ENCODE peak calls at places on chromosomes 12 and 14, in four cellular contexts. W, T, F and E are unnamed samples. For H3K4me1, the result is how much of the 10 kb centered on the place peaks cover.

GRCh38 chr14:57970594-57970993 is 104.7 kb upstream of the SLC35F4 start:
- DNase-seq in T (no peak), F (no peak), W (no peak), E (no peak)

GRCh38 chr12:1668833-1669543 is 21.9 kb upstream of the ADIPOR2 start:
- DNase-seq in W (no peak), T (peak), F (no peak), E (no peak)

GRCh38 chr14:106809615-106810014 is 1283.2 kb downstream of the TMEM121 start:
- DNase-seq in T (no peak), W (no peak), F (no peak), E (no peak)

GRCh38 chr14:65972891-65973290 is 513.3 kb upstream of the CCDC196 start:
- DNase-seq in T (no peak), F (no peak), W (no peak), E (no peak)

GRCh38 chr12:82047480-82047879 is 288.3 kb upstream of the PPFIA2 start:
- DNase-seq in W (no peak), T (no peak), F (peak), E (no peak)

GRCh38 chr14:68282479-68283377 is 463.1 kb downstream of the RAD51B start:
- DNase-seq in W (peak), F (no peak), T (no peak), E (no peak)

GRCh38 chr14:97603201-97603600 is 806.0 kb downstream of the VRK1 start:
- DNase-seq in T (no peak), F (no peak), W (no peak), E (no peak)

GRCh38 chr12:119500209-119500608 is 93.4 kb upstream of the TMEM233 start:
- DNase-seq in T (no peak), W (no peak), F (no peak), E (no peak)

GRCh38 chr14:87869619-87870583 is 123.1 kb downstream of the GALC start:
- DNase-seq in W (no peak), T (no peak), F (peak), E (no peak)

GRCh38 chr14:100825691-100826331 is at the start of gene MEG3:
- DNase-seq in F (peak), W (no peak), T (peak), E (peak)
- H3K4me3 ChIP-seq in F (peak), W (no peak), T (peak), E (no peak)

GRCh38 chr12:89384050-89384749 is 31.9 kb upstream of the DUSP6 start:
- DNase-seq in F (peak), T (peak), W (no peak), E (no peak)
- H3K4me1 ChIP-seq in F (under half), T (under half), W (under half), E (under half)

GRCh38 chr14:22824711-22825359 is 4.9 kb upstream of the MRPL52 start:
- DNase-seq in W (peak), T (no peak), F (no peak), E (peak)
- H3K4me3 ChIP-seq in W (peak), T (no peak), F (no peak), E (no peak)

DNA sequence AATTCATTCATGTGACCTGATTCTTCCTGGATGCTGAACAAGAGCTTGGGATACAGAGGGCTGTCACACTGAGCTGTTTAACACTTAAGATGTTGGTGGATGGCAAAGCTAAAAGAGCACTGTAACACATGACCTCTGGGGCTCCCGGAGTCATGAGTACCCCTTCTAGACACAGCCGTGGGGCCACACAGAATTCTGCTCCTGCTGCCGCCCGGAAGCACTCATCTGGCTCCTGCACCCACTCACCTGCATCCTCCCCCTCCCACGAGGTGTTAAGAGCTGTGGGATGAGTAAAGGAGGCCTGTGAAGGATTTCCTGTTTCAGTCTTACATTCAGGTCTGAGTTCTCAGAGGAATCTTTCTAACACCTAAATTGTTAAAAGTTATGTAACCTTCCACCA is 78.0 kb upstream of the SSTR1 start:
- DNase-seq in F (no peak), W (no peak), T (no peak), E (no peak)
- H3K4me1 ChIP-seq in F (under half), W (half or more), T (under half), E (under half)

GRCh38 chr12:45989277-45989856 is 1.0 kb downstream of the SCAF11 start:
- DNase-seq in F (peak), W (peak), T (no peak), E (no peak)
- H3K4me3 ChIP-seq in F (peak), W (peak), T (peak), E (peak)

GRCh38 chr12:62655524-62656160 is 189.0 kb downstream of the MON2 start:
- DNase-seq in W (no peak), F (no peak), T (no peak), E (no peak)

GRCh38 chr12:62653740-62654139 is 187.1 kb downstream of the MON2 start:
- DNase-seq in F (no peak), T (no peak), W (no peak), E (no peak)

GRCh38 chr12:62651138-62651537 is 184.5 kb downstream of the MON2 start:
- DNase-seq in W (no peak), F (no peak), T (no peak), E (no peak)

GRCh38 chr12:62654558-62655241 is 188.1 kb downstream of the MON2 start:
- DNase-seq in T (no peak), F (no peak), W (no peak), E (no peak)

GRCh38 chr12:62653304-62653703 is 186.7 kb downstream of the MON2 start:
- DNase-seq in W (no peak), T (no peak), F (no peak), E (no peak)
- H3K4me1 ChIP-seq in W (under half), T (under half), F (under half), E (under half)